ENCODE peak calls at places on chromosomes 12 and 14, in ten cellular contexts. Y, E, F, K, V, J, X, Q, P and R are unnamed samples.

GRCh38 chr12:52539024-52539820 is 13.7 kb downstream of the KRT71 start:
- DNase-seq in Y (no peak), E (no peak), F (no peak), K (peak; percentile 63), V (no peak), J (no peak), X (peak; percentile 66), Q (peak; percentile 80), P (no peak), R (no peak)

GRCh38 chr14:55968741-55969140 is 149.5 kb upstream of the PELI2 start:
- DNase-seq in Y (no peak), E (no peak), F (no peak), K (no peak), V (no peak), J (no peak), X (peak; percentile 39), Q (no peak), P (no peak), R (no peak)

GRCh38 chr14:85263916-85264315 is 266.0 kb upstream of the FLRT2 start:
- DNase-seq in Y (no peak), E (no peak), F (no peak), K (no peak), V (no peak), J (no peak), X (no peak), Q (no peak), P (no peak), R (no peak)

GRCh38 chr12:56457817-56458216 is 3.4 kb upstream of the MIP start:
- DNase-seq in Y (no peak), E (no peak), F (no peak), K (no peak), V (no peak), J (no peak), X (no peak), Q (no peak), P (no peak), R (no peak)

GRCh38 chr12:98425859-98426258 is 89.5 kb upstream of the TMPO start:
- DNase-seq in Y (no peak), E (no peak), F (no peak), K (no peak), V (no peak), J (no peak), X (no peak), Q (no peak), P (no peak), R (no peak)

GRCh38 chr14:55136241-55136640 is 7.2 kb downstream of the LGALS3 start:
- DNase-seq in Y (no peak), E (no peak), F (no peak), K (no peak), V (no peak), J (no peak), X (peak; percentile 50), Q (peak; percentile 58), P (no peak), R (no peak)

GRCh38 chr12:55842681-55843429 is at the start of gene MMP19:
- DNase-seq in Y (no peak), E (no peak), F (no peak), K (no peak), V (no peak), J (peak; percentile 47), X (peak; percentile 89), Q (peak; percentile 54), P (no peak), R (no peak)

GRCh38 chr12:68962855-68963455 is 30.0 kb upstream of the CPM start:
- DNase-seq in Y (no peak), E (no peak), F (no peak), K (no peak), V (no peak), J (no peak), X (peak; percentile 69), Q (no peak), P (no peak), R (no peak)

GRCh38 chr12:53968214-53969127 is 4.5 kb upstream of the HOXC11 start:
- DNase-seq in Y (no peak), E (no peak), F (no peak), K (no peak), V (no peak), J (no peak), X (no peak), Q (no peak), P (no peak), R (no peak)

GRCh38 chr14:76922599-76922998 is 96.4 kb downstream of the LRRC74A start:
- DNase-seq in Y (no peak), E (no peak), F (no peak), K (no peak), V (no peak), J (no peak), X (peak; percentile 44), Q (no peak), P (no peak), R (no peak)

GRCh38 chr14:53144244-53144643 is 8.9 kb downstream of the DDHD1 start:
- DNase-seq in Y (no peak), E (no peak), F (no peak), K (no peak), V (no peak), J (no peak), X (no peak), Q (no peak), P (peak; percentile 32), R (no peak)

GRCh38 chr12:128918481-128918880 is 65.2 kb downstream of the GLT1D1 start:
- DNase-seq in Y (no peak), E (no peak), F (no peak), K (no peak), V (no peak), J (no peak), X (no peak), Q (no peak), P (no peak), R (no peak)

GRCh38 chr14:96104469-96105057 is 65.4 kb downstream of the C14orf132 start:
- DNase-seq in Y (no peak), E (no peak), F (no peak), K (peak; percentile 99), V (no peak), J (peak; percentile 39), X (peak; percentile 83), Q (peak; percentile 97), P (peak; percentile 36), R (no peak)

GRCh38 chr12:61646639-61647038 is 613.6 kb upstream of the USP15 start:
- DNase-seq in Y (no peak), E (no peak), F (no peak), K (no peak), V (no peak), J (no peak), X (no peak), Q (no peak), P (no peak), R (no peak)

GRCh38 chr12:62331306-62331705 is 71.1 kb downstream of the USP15 start:
- DNase-seq in Y (no peak), E (no peak), F (no peak), K (no peak), V (no peak), J (no peak), X (no peak), Q (no peak), P (no peak), R (no peak)